ENCODE peak calls at places on chromosomes 3 and 15, in eight cellular contexts. One of them, this sample, is unnamed.
A peak's percentile ranks its signal among the peaks of the same experiment; 100 is the strongest.

GRCh38 chr3:123042413-123042812 is 14.8 kb upstream of the SEMA5B start:
- DNase-seq in K562: no peak
- DNase-seq in IMR-90: no peak
- DNase-seq in tibial nerve: no peak
- DNase-seq in testis: no peak
- DNase-seq in heart left ventricle: peak; percentile 14
- DNase-seq in breast epithelium: no peak
- DNase-seq in A549: no peak
- DNase-seq in this sample: no peak

GRCh38 chr15:84103345-84103744 is 132.2 kb upstream of the GOLGA6L4 start:
- DNase-seq in K562: no peak
- DNase-seq in IMR-90: no peak
- DNase-seq in tibial nerve: no peak
- DNase-seq in testis: no peak
- DNase-seq in heart left ventricle: no peak
- DNase-seq in breast epithelium: no peak
- DNase-seq in A549: no peak
- DNase-seq in this sample: no peak

GRCh38 chr15:68311859-68312557 is 34.5 kb downstream of the FEM1B start:
- DNase-seq in K562: no peak
- DNase-seq in IMR-90: no peak
- DNase-seq in tibial nerve: no peak
- DNase-seq in testis: peak; percentile 12
- DNase-seq in heart left ventricle: peak; percentile 3
- DNase-seq in breast epithelium: peak; percentile 10
- DNase-seq in A549: no peak
- DNase-seq in this sample: no peak

GRCh38 chr15:45177285-45177684 is 10.5 kb downstream of the SHF start:
- DNase-seq in K562: no peak
- DNase-seq in IMR-90: no peak
- DNase-seq in tibial nerve: no peak
- DNase-seq in testis: no peak
- DNase-seq in heart left ventricle: no peak
- DNase-seq in breast epithelium: no peak
- DNase-seq in A549: no peak
- DNase-seq in this sample: no peak

GRCh38 chr15:31049122-31049521 is 52.4 kb downstream of the TRPM1 start:
- DNase-seq in K562: no peak
- DNase-seq in IMR-90: no peak
- DNase-seq in tibial nerve: no peak
- DNase-seq in testis: no peak
- DNase-seq in heart left ventricle: no peak
- DNase-seq in breast epithelium: no peak
- DNase-seq in A549: no peak
- DNase-seq in this sample: no peak

GRCh38 chr15:25368855-25369254 is 70.0 kb downstream of the UBE3A start:
- DNase-seq in K562: no peak
- DNase-seq in IMR-90: peak; percentile 21
- DNase-seq in tibial nerve: no peak
- DNase-seq in testis: no peak
- DNase-seq in heart left ventricle: no peak
- DNase-seq in breast epithelium: no peak
- DNase-seq in A549: no peak
- DNase-seq in this sample: no peak

GRCh38 chr15:53246996-53247395 is 456.9 kb upstream of the ONECUT1 start:
- DNase-seq in K562: no peak
- DNase-seq in IMR-90: no peak
- DNase-seq in tibial nerve: no peak
- DNase-seq in testis: no peak
- DNase-seq in heart left ventricle: no peak
- DNase-seq in breast epithelium: no peak
- DNase-seq in A549: no peak
- DNase-seq in this sample: no peak

GRCh38 chr3:72042397-72043211 is 257.7 kb upstream of the PROK2 start:
- DNase-seq in K562: peak; percentile 8
- DNase-seq in IMR-90: peak; percentile 56
- DNase-seq in tibial nerve: no peak
- DNase-seq in testis: no peak
- DNase-seq in heart left ventricle: no peak
- DNase-seq in breast epithelium: no peak
- DNase-seq in A549: no peak
- DNase-seq in this sample: no peak

GRCh38 chr3:170703121-170703588 is 117.3 kb upstream of the SLC7A14 start:
- DNase-seq in K562: peak; percentile 23
- DNase-seq in IMR-90: peak; percentile 95
- DNase-seq in tibial nerve: no peak
- DNase-seq in testis: no peak
- DNase-seq in heart left ventricle: no peak
- DNase-seq in breast epithelium: no peak
- DNase-seq in A549: no peak
- DNase-seq in this sample: no peak

GRCh38 chr3:100496711-100497261 is 4.4 kb downstream of the TMEM45A start:
- DNase-seq in K562: no peak
- DNase-seq in IMR-90: peak; percentile 70
- DNase-seq in tibial nerve: no peak
- DNase-seq in testis: no peak
- DNase-seq in heart left ventricle: no peak
- DNase-seq in breast epithelium: no peak
- DNase-seq in A549: no peak
- DNase-seq in this sample: no peak

GRCh38 chr3:153026026-153026425 is 136.0 kb upstream of the RAP2B start:
- DNase-seq in K562: no peak
- DNase-seq in IMR-90: peak; percentile 52
- DNase-seq in tibial nerve: no peak
- DNase-seq in testis: no peak
- DNase-seq in heart left ventricle: no peak
- DNase-seq in breast epithelium: no peak
- DNase-seq in A549: peak; percentile 31
- DNase-seq in this sample: no peak

GRCh38 chr3:95615592-95616310 is 1198.6 kb upstream of the EPHA6 start:
- DNase-seq in K562: no peak
- DNase-seq in IMR-90: no peak
- DNase-seq in tibial nerve: no peak
- DNase-seq in testis: no peak
- DNase-seq in heart left ventricle: no peak
- DNase-seq in breast epithelium: no peak
- DNase-seq in A549: no peak
- DNase-seq in this sample: no peak

GRCh38 chr15:96247631-96248305 is 82.7 kb upstream of the NR2F2 start:
- DNase-seq in K562: no peak
- DNase-seq in IMR-90: peak; percentile 44
- DNase-seq in tibial nerve: no peak
- DNase-seq in testis: no peak
- DNase-seq in heart left ventricle: no peak
- DNase-seq in breast epithelium: no peak
- DNase-seq in A549: no peak
- DNase-seq in this sample: no peak

GRCh38 chr15:100234158-100235029 is 107.4 kb downstream of the ADAMTS17 start:
- DNase-seq in K562: no peak
- DNase-seq in IMR-90: no peak
- DNase-seq in tibial nerve: no peak
- DNase-seq in testis: no peak
- DNase-seq in heart left ventricle: peak; percentile 50
- DNase-seq in breast epithelium: no peak
- DNase-seq in A549: no peak
- DNase-seq in this sample: no peak

GRCh38 chr15:56919708-56920637 is 1.5 kb downstream of the TCF12 start:
- DNase-seq in K562: no peak
- DNase-seq in IMR-90: peak; percentile 35
- DNase-seq in tibial nerve: no peak
- DNase-seq in testis: peak; percentile 69
- DNase-seq in heart left ventricle: peak; percentile 36
- DNase-seq in breast epithelium: no peak
- DNase-seq in A549: peak; percentile 47
- DNase-seq in this sample: no peak

GRCh38 chr15:91515188-91515754 is 338.2 kb upstream of the SLCO3A1 start:
- DNase-seq in K562: no peak
- DNase-seq in IMR-90: peak; percentile 92
- DNase-seq in tibial nerve: peak; percentile 57
- DNase-seq in testis: no peak
- DNase-seq in heart left ventricle: peak; percentile 39
- DNase-seq in breast epithelium: peak; percentile 26
- DNase-seq in A549: peak; percentile 51
- DNase-seq in this sample: no peak

GRCh38 chr15:76337739-76338554 is 1.4 kb downstream of the ISL2 start:
- DNase-seq in K562: peak; percentile 65
- DNase-seq in IMR-90: no peak
- DNase-seq in tibial nerve: no peak
- DNase-seq in testis: no peak
- DNase-seq in heart left ventricle: no peak
- DNase-seq in breast epithelium: no peak
- DNase-seq in A549: no peak
- DNase-seq in this sample: no peak

GRCh38 chr15:63436872-63437375 is 55.3 kb upstream of the CA12 start:
- DNase-seq in K562: peak; percentile 75
- DNase-seq in IMR-90: peak; percentile 84
- DNase-seq in tibial nerve: peak; percentile 83
- DNase-seq in testis: peak; percentile 85
- DNase-seq in heart left ventricle: peak; percentile 84
- DNase-seq in breast epithelium: peak; percentile 61
- DNase-seq in A549: peak; percentile 35
- DNase-seq in this sample: no peak

GRCh38 chr3:69032137-69032536 is 18.7 kb upstream of the EOGT start:
- DNase-seq in K562: no peak
- DNase-seq in IMR-90: peak; percentile 71
- DNase-seq in tibial nerve: no peak
- DNase-seq in testis: no peak
- DNase-seq in heart left ventricle: no peak
- DNase-seq in breast epithelium: no peak
- DNase-seq in A549: no peak
- DNase-seq in this sample: no peak

GRCh38 chr3:141360888-141361598 is 7.3 kb upstream of the ZBTB38 start:
- DNase-seq in K562: peak; percentile 45
- DNase-seq in IMR-90: peak; percentile 90
- DNase-seq in tibial nerve: peak; percentile 12
- DNase-seq in testis: no peak
- DNase-seq in heart left ventricle: peak; percentile 23
- DNase-seq in breast epithelium: no peak
- DNase-seq in A549: peak; percentile 86
- DNase-seq in this sample: no peak

GRCh38 chr3:74469151-74469550 is 145.3 kb downstream of the CNTN3 start:
- DNase-seq in K562: no peak
- DNase-seq in IMR-90: peak; percentile 68
- DNase-seq in tibial nerve: no peak
- DNase-seq in testis: no peak
- DNase-seq in heart left ventricle: no peak
- DNase-seq in breast epithelium: no peak
- DNase-seq in A549: no peak
- DNase-seq in this sample: no peak

GRCh38 chr15:82140859-82141258 is 95.0 kb upstream of the MEX3B start:
- DNase-seq in K562: no peak
- DNase-seq in IMR-90: no peak
- DNase-seq in tibial nerve: no peak
- DNase-seq in testis: no peak
- DNase-seq in heart left ventricle: no peak
- DNase-seq in breast epithelium: no peak
- DNase-seq in A549: no peak
- DNase-seq in this sample: no peak
- H3K4me3 ChIP-seq in K562: no peak overlapping the region
- H3K4me3 ChIP-seq in IMR-90: no peak overlapping the region
- H3K4me3 ChIP-seq in tibial nerve: no peak overlapping the region
- H3K4me3 ChIP-seq in testis: no peak overlapping the region
- H3K4me3 ChIP-seq in heart left ventricle: no peak overlapping the region
- H3K4me3 ChIP-seq in breast epithelium: no peak overlapping the region
- H3K4me3 ChIP-seq in A549: no peak overlapping the region
- H3K4me3 ChIP-seq in this sample: no peak overlapping the region

DNA sequence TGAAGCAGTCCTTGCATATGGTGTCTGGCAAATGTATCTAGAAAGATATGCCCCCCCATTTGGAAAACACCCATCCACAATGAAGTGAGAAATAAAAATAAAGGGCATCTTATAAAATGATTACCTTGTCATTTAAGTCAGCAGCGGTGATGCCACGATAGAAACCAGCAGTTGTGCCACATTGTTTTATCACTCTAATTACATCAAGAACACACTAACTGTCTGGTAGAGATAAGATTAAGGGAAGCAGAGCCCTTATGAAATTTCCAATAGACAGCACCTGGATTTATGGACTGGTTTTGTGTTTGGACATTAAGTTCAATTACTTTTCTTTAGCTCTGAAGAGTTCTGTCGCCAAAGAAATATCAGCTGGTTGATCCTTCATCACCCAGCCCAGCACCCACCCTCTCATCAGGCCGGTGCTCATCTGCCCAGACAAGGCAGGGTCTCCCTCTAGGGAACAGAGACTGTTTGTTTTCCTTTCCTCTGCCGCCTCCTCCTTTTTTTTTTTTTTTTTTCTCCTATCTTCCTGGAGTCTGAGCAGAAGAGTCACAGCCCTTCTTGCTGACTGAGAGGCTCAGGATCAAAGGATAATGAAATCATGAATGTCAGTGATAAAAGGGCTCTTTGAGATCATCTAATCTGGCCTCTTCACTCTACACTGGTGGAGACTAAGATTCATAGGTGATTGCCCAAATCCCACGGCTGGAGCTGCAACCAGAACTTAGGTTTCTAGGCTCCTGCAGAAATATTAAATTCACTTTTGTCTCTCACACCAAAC is 464.1 kb downstream of the NTRK3 start:
- DNase-seq in K562: no peak
- DNase-seq in IMR-90: peak; percentile 39
- DNase-seq in tibial nerve: no peak
- DNase-seq in testis: no peak
- DNase-seq in heart left ventricle: no peak
- DNase-seq in breast epithelium: no peak
- DNase-seq in A549: no peak
- DNase-seq in this sample: no peak
- TF ChIP-seq POLR2A in K562: no peak
- TF ChIP-seq POLR2A in IMR-90: no peak
- TF ChIP-seq POLR2A in tibial nerve: no peak
- TF ChIP-seq POLR2A in testis: no peak
- TF ChIP-seq POLR2A in heart left ventricle: no peak
- TF ChIP-seq POLR2A in breast epithelium: no peak
- TF ChIP-seq POLR2A in A549: no peak
- TF ChIP-seq POLR2A in this sample: no peak

GRCh38 chr3:9600597-9600996 is 47.0 kb upstream of the LHFPL4 start:
- DNase-seq in K562: no peak
- DNase-seq in IMR-90: no peak
- DNase-seq in tibial nerve: no peak
- DNase-seq in testis: peak; percentile 68
- DNase-seq in heart left ventricle: peak; percentile 52
- DNase-seq in breast epithelium: no peak
- DNase-seq in A549: no peak
- DNase-seq in this sample: no peak
- H3K4me3 ChIP-seq in K562: no peak overlapping the region
- H3K4me3 ChIP-seq in IMR-90: no peak overlapping the region
- H3K4me3 ChIP-seq in tibial nerve: peak overlapping the region; percentile 9
- H3K4me3 ChIP-seq in testis: peak overlapping the region; percentile 22
- H3K4me3 ChIP-seq in heart left ventricle: peak overlapping the region; percentile 31
- H3K4me3 ChIP-seq in breast epithelium: peak overlapping the region; percentile 60
- H3K4me3 ChIP-seq in A549: peak overlapping the region; percentile 24
- H3K4me3 ChIP-seq in this sample: peak overlapping the region; percentile 35

DNA sequence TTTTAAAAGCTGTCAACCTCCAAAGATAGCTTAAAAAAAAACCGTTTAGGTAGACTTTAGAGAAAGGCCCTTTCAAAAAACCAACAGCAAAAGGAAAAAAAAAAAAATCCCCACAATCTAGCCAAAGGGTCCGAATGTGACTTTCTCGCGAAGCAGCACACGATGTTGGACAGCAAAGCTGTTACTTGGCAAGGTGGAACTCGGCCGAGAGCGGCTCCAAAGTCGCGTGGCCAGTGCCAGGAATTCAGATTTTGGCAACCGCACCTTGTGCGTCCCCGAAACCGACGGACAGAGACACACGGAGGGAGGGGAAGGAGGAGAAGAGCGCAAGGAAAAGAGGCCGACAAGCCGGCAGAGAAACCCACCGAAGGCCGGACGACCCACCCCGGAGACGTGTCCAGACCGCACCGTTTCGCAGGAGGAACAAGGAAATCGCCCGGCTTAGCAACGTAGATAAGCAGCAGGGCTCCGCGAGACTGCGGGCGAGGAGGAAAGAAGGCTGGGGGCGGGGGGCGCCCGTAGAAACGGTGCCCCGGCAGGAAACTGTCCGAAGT is 517.3 kb downstream of the MECOM start:
- DNase-seq in K562: peak; percentile 58
- DNase-seq in IMR-90: peak; percentile 64
- DNase-seq in tibial nerve: no peak
- DNase-seq in testis: peak; percentile 48
- DNase-seq in heart left ventricle: peak; percentile 45
- DNase-seq in breast epithelium: no peak
- DNase-seq in A549: peak; percentile 24
- DNase-seq in this sample: no peak
- TF ChIP-seq POLR2A in K562: peak; percentile 92
- TF ChIP-seq POLR2A in IMR-90: peak; percentile 64
- TF ChIP-seq POLR2A in tibial nerve: no peak
- TF ChIP-seq POLR2A in testis: no peak
- TF ChIP-seq POLR2A in heart left ventricle: no peak
- TF ChIP-seq POLR2A in breast epithelium: no peak
- TF ChIP-seq POLR2A in A549: no peak
- TF ChIP-seq POLR2A in this sample: peak; percentile 23

This sample was measured in esophagus squamous epithelium.